ENCODE peak calls at places on chromosomes 11 and 22, in seven cellular contexts. One of them, this sample, is unnamed.

GRCh38 chr22:49817359-49817758 is 10.3 kb downstream of the BRD1 start:
- DNase-seq in T-helper 1 cell: no peak
- DNase-seq in A549: no peak
- DNase-seq in left colon: no peak
- DNase-seq in NCI-H1105 treated with DMSO at 0.1 percent for 48 hours: no peak
- DNase-seq in RWPE1: no peak
- DNase-seq in RCC 7860: no peak
- DNase-seq in this sample: no peak

GRCh38 chr11:66160709-66161108 is 90.6 kb downstream of the PACS1 start:
- DNase-seq in T-helper 1 cell: no peak
- DNase-seq in RCC 7860: no peak
- DNase-seq in NCI-H1105 treated with DMSO at 0.1 percent for 48 hours: no peak
- DNase-seq in A549: no peak
- DNase-seq in RWPE1: no peak
- DNase-seq in left colon: no peak
- DNase-seq in this sample: no peak

GRCh38 chr22:21642584-21643448 is 714 bp downstream of the SDF2L1 start:
- DNase-seq in RCC 7860: peak
- DNase-seq in T-helper 1 cell: peak
- DNase-seq in RWPE1: no peak
- DNase-seq in A549: peak
- DNase-seq in left colon: peak
- DNase-seq in NCI-H1105 treated with DMSO at 0.1 percent for 48 hours: peak
- DNase-seq in this sample: peak

GRCh38 chr22:42892156-42892555 is 35.1 kb upstream of the ARFGAP3 start:
- DNase-seq in left colon: no peak
- DNase-seq in RCC 7860: no peak
- DNase-seq in T-helper 1 cell: no peak
- DNase-seq in NCI-H1105 treated with DMSO at 0.1 percent for 48 hours: no peak
- DNase-seq in A549: no peak
- DNase-seq in RWPE1: no peak
- DNase-seq in this sample: no peak

GRCh38 chr11:78573271-78574035 is 1.2 kb downstream of the NARS2 start:
- DNase-seq in left colon: no peak
- DNase-seq in NCI-H1105 treated with DMSO at 0.1 percent for 48 hours: no peak
- DNase-seq in RWPE1: no peak
- DNase-seq in A549: no peak
- DNase-seq in RCC 7860: no peak
- DNase-seq in T-helper 1 cell: no peak
- DNase-seq in this sample: no peak

GRCh38 chr11:14336507-14337503 is 22.2 kb downstream of the RRAS2 start:
- DNase-seq in RWPE1: peak
- DNase-seq in left colon: no peak
- DNase-seq in NCI-H1105 treated with DMSO at 0.1 percent for 48 hours: no peak
- DNase-seq in RCC 7860: peak
- DNase-seq in T-helper 1 cell: no peak
- DNase-seq in A549: peak
- DNase-seq in this sample: no peak

GRCh38 chr11:58801974-58802545 is 42.4 kb downstream of the GLYATL2 start:
- DNase-seq in RWPE1: no peak
- DNase-seq in T-helper 1 cell: no peak
- DNase-seq in left colon: no peak
- DNase-seq in NCI-H1105 treated with DMSO at 0.1 percent for 48 hours: no peak
- DNase-seq in A549: no peak
- DNase-seq in RCC 7860: no peak
- DNase-seq in this sample: no peak

GRCh38 chr11:44950625-44951472 is at the start of gene TP53I11:
- DNase-seq in RCC 7860: no peak
- DNase-seq in T-helper 1 cell: peak
- DNase-seq in RWPE1: peak
- DNase-seq in A549: peak
- DNase-seq in NCI-H1105 treated with DMSO at 0.1 percent for 48 hours: peak
- DNase-seq in left colon: peak
- DNase-seq in this sample: peak

GRCh38 chr11:116376547-116376946 is 396.2 kb downstream of the BUD13 start:
- DNase-seq in A549: no peak
- DNase-seq in NCI-H1105 treated with DMSO at 0.1 percent for 48 hours: peak
- DNase-seq in RCC 7860: no peak
- DNase-seq in T-helper 1 cell: no peak
- DNase-seq in left colon: no peak
- DNase-seq in RWPE1: no peak
- DNase-seq in this sample: no peak

GRCh38 chr11:86408845-86409244 is 34.2 kb downstream of the CCDC81 start:
- DNase-seq in NCI-H1105 treated with DMSO at 0.1 percent for 48 hours: no peak
- DNase-seq in RCC 7860: no peak
- DNase-seq in T-helper 1 cell: no peak
- DNase-seq in A549: no peak
- DNase-seq in RWPE1: peak
- DNase-seq in left colon: no peak
- DNase-seq in this sample: no peak

GRCh38 chr22:49997221-49997599 is 15.4 kb downstream of the IL17REL start:
- DNase-seq in T-helper 1 cell: no peak
- DNase-seq in RCC 7860: no peak
- DNase-seq in left colon: peak
- DNase-seq in A549: no peak
- DNase-seq in RWPE1: no peak
- DNase-seq in NCI-H1105 treated with DMSO at 0.1 percent for 48 hours: no peak
- DNase-seq in this sample: no peak

GRCh38 chr11:2569321-2569721 is 124.5 kb downstream of the KCNQ1 start:
- DNase-seq in T-helper 1 cell: no peak
- DNase-seq in RCC 7860: no peak
- DNase-seq in NCI-H1105 treated with DMSO at 0.1 percent for 48 hours: no peak
- DNase-seq in RWPE1: no peak
- DNase-seq in left colon: peak
- DNase-seq in A549: no peak
- DNase-seq in this sample: no peak